ENCODE peak calls at places on chromosomes 16 and 17, in nine cellular contexts. One of them, this sample, is unnamed.

GRCh38 chr17:73325527-73325842 is 13.7 kb upstream of the CDC42EP4 start:
- DNase-seq in OCI-LY7: no peak
- DNase-seq in body of pancreas: no peak
- DNase-seq in lower lobe of right lung: no peak
- DNase-seq in heart right ventricle: no peak
- DNase-seq in CD4-positive, CD25-positive, alpha-beta regulatory T cell: no peak
- DNase-seq in astrocyte: no peak
- DNase-seq in hepatocyte: peak; percentile 76
- DNase-seq in cardiac muscle cell: peak; percentile 95
- DNase-seq in this sample: no peak

GRCh38 chr16:65576139-65576538 is 454.3 kb upstream of the CDH11 start:
- DNase-seq in OCI-LY7: no peak
- DNase-seq in body of pancreas: no peak
- DNase-seq in lower lobe of right lung: no peak
- DNase-seq in heart right ventricle: no peak
- DNase-seq in CD4-positive, CD25-positive, alpha-beta regulatory T cell: no peak
- DNase-seq in astrocyte: no peak
- DNase-seq in hepatocyte: no peak
- DNase-seq in cardiac muscle cell: no peak
- DNase-seq in this sample: no peak

GRCh38 chr16:28981517-28981916 is 3.3 kb upstream of the LAT start:
- DNase-seq in OCI-LY7: peak; percentile 39
- DNase-seq in body of pancreas: no peak
- DNase-seq in lower lobe of right lung: no peak
- DNase-seq in heart right ventricle: no peak
- DNase-seq in CD4-positive, CD25-positive, alpha-beta regulatory T cell: no peak
- DNase-seq in astrocyte: no peak
- DNase-seq in hepatocyte: no peak
- DNase-seq in cardiac muscle cell: no peak
- DNase-seq in this sample: peak; percentile 30

GRCh38 chr16:75580-76501 is 2.2 kb upstream of the MPG start:
- DNase-seq in OCI-LY7: peak; percentile 33
- DNase-seq in body of pancreas: peak; percentile 53
- DNase-seq in lower lobe of right lung: peak; percentile 84
- DNase-seq in heart right ventricle: peak; percentile 84
- DNase-seq in CD4-positive, CD25-positive, alpha-beta regulatory T cell: no peak
- DNase-seq in astrocyte: peak; percentile 67
- DNase-seq in hepatocyte: peak; percentile 87
- DNase-seq in cardiac muscle cell: peak; percentile 95
- DNase-seq in this sample: peak; percentile 69

GRCh38 chr16:88713568-88714419 is 7.5 kb downstream of the CTU2 start:
- DNase-seq in OCI-LY7: no peak
- DNase-seq in body of pancreas: no peak
- DNase-seq in lower lobe of right lung: no peak
- DNase-seq in heart right ventricle: no peak
- DNase-seq in CD4-positive, CD25-positive, alpha-beta regulatory T cell: no peak
- DNase-seq in astrocyte: no peak
- DNase-seq in hepatocyte: no peak
- DNase-seq in cardiac muscle cell: no peak
- DNase-seq in this sample: no peak

GRCh38 chr17:3598078-3598477 is 11.1 kb downstream of the TRPV1 start:
- DNase-seq in OCI-LY7: no peak
- DNase-seq in body of pancreas: no peak
- DNase-seq in lower lobe of right lung: no peak
- DNase-seq in heart right ventricle: no peak
- DNase-seq in CD4-positive, CD25-positive, alpha-beta regulatory T cell: no peak
- DNase-seq in astrocyte: no peak
- DNase-seq in hepatocyte: no peak
- DNase-seq in cardiac muscle cell: no peak
- DNase-seq in this sample: no peak

GRCh38 chr16:71474864-71475263 is 12.8 kb upstream of the ZNF23 start:
- DNase-seq in OCI-LY7: no peak
- DNase-seq in body of pancreas: no peak
- DNase-seq in lower lobe of right lung: no peak
- DNase-seq in heart right ventricle: no peak
- DNase-seq in CD4-positive, CD25-positive, alpha-beta regulatory T cell: no peak
- DNase-seq in astrocyte: peak; percentile 92
- DNase-seq in hepatocyte: no peak
- DNase-seq in cardiac muscle cell: peak; percentile 47
- DNase-seq in this sample: no peak

GRCh38 chr17:76134911-76135809 is 5.9 kb downstream of the FOXJ1 start:
- DNase-seq in OCI-LY7: no peak
- DNase-seq in body of pancreas: no peak
- DNase-seq in lower lobe of right lung: no peak
- DNase-seq in heart right ventricle: no peak
- DNase-seq in CD4-positive, CD25-positive, alpha-beta regulatory T cell: no peak
- DNase-seq in astrocyte: no peak
- DNase-seq in hepatocyte: no peak
- DNase-seq in cardiac muscle cell: no peak
- DNase-seq in this sample: no peak

GRCh38 chr17:32899240-32900013 is 22.5 kb upstream of the MYO1D start:
- DNase-seq in OCI-LY7: no peak
- DNase-seq in body of pancreas: no peak
- DNase-seq in lower lobe of right lung: no peak
- DNase-seq in heart right ventricle: no peak
- DNase-seq in CD4-positive, CD25-positive, alpha-beta regulatory T cell: no peak
- DNase-seq in astrocyte: no peak
- DNase-seq in hepatocyte: peak; percentile 10
- DNase-seq in cardiac muscle cell: no peak
- DNase-seq in this sample: no peak

GRCh38 chr17:68512967-68513474 is 791 bp downstream of the PRKAR1A start:
- DNase-seq in OCI-LY7: peak; percentile 33
- DNase-seq in body of pancreas: peak; percentile 17
- DNase-seq in lower lobe of right lung: no peak
- DNase-seq in heart right ventricle: no peak
- DNase-seq in CD4-positive, CD25-positive, alpha-beta regulatory T cell: no peak
- DNase-seq in astrocyte: peak; percentile 27
- DNase-seq in hepatocyte: peak; percentile 55
- DNase-seq in cardiac muscle cell: peak; percentile 67
- DNase-seq in this sample: no peak

GRCh38 chr17:50779747-50780363 is 12.5 kb upstream of the ANKRD40CL start:
- DNase-seq in OCI-LY7: no peak
- DNase-seq in body of pancreas: no peak
- DNase-seq in lower lobe of right lung: no peak
- DNase-seq in heart right ventricle: no peak
- DNase-seq in CD4-positive, CD25-positive, alpha-beta regulatory T cell: peak; percentile 39
- DNase-seq in astrocyte: no peak
- DNase-seq in hepatocyte: no peak
- DNase-seq in cardiac muscle cell: no peak
- DNase-seq in this sample: peak; percentile 81

GRCh38 chr17:41816637-41817320 is 4.0 kb downstream of the FKBP10 start:
- DNase-seq in OCI-LY7: no peak
- DNase-seq in body of pancreas: no peak
- DNase-seq in lower lobe of right lung: no peak
- DNase-seq in heart right ventricle: no peak
- DNase-seq in CD4-positive, CD25-positive, alpha-beta regulatory T cell: no peak
- DNase-seq in astrocyte: no peak
- DNase-seq in hepatocyte: no peak
- DNase-seq in cardiac muscle cell: no peak
- DNase-seq in this sample: no peak

DNA sequence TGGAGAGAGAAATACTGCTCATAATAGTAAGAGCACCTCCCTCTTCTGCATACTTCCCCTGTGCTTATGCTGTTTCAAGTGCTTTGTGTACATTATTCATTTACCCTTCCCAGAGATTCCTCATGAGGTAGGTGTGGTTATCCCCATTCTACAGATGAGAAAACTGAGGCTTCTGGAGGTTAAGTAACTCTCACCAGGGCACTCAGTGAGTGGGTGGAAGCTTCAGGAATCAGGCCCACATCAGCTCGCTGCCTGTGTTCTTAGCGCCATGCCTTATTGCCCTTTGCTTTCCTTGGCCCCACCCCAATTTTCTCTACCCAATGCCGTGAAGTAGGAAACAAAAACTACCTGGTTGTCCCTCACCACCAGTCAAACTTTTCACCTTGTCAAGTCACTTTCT is 18.1 kb upstream of the ITGB3 start:
- DNase-seq in OCI-LY7: no peak
- DNase-seq in body of pancreas: no peak
- DNase-seq in lower lobe of right lung: no peak
- DNase-seq in heart right ventricle: no peak
- DNase-seq in CD4-positive, CD25-positive, alpha-beta regulatory T cell: no peak
- DNase-seq in astrocyte: no peak
- DNase-seq in hepatocyte: no peak
- DNase-seq in cardiac muscle cell: no peak
- DNase-seq in this sample: no peak
- H3K4me3 ChIP-seq in OCI-LY7: no peak overlapping the region
- H3K4me3 ChIP-seq in body of pancreas: no peak overlapping the region
- H3K4me3 ChIP-seq in lower lobe of right lung: no peak overlapping the region
- H3K4me3 ChIP-seq in heart right ventricle: no peak overlapping the region
- H3K4me3 ChIP-seq in CD4-positive, CD25-positive, alpha-beta regulatory T cell: no peak overlapping the region
- H3K4me3 ChIP-seq in astrocyte: no peak overlapping the region
- H3K4me3 ChIP-seq in hepatocyte: no peak overlapping the region
- H3K4me3 ChIP-seq in cardiac muscle cell: no peak overlapping the region
- H3K4me3 ChIP-seq in this sample: no peak overlapping the region

DNA sequence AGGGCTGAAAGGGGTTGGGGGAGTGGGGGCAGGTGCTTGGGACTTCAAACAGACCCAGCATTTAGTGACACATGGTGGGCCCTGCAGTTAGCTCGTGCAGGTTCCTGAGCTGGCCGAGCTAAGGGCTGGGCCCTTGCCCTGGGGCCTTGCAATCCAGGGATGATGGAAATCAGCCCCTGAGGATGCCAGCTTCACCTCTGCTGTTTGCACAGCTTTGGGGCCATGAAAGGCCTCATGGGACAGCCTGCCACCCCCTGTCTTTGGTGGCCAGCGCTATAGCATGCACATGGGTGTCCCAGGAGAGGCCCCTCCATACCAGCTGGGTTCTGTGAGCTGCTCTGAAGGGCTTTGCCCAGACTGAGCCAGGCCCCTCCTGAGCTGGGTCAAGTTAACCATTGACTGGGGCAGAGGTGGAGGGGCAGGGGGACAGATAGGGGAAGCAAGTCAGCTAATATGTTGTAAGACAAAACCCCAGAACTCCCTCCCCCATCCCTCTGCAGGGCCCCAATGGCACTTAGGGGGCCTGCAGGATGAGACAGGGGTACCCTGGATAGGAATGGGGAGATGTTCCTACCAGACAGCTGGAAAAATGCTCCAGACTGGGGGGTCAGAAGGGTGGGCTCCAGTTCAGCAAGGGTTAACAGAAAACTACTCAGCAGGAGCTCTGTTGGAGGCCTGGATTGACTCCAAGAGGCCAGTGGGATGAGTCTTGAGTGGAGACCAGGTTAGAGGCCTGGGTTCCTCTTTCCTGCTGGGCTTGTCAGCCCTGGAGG is 679 bp downstream of the PRR15L start:
- DNase-seq in OCI-LY7: no peak
- DNase-seq in body of pancreas: peak; percentile 53
- DNase-seq in lower lobe of right lung: no peak
- DNase-seq in heart right ventricle: no peak
- DNase-seq in CD4-positive, CD25-positive, alpha-beta regulatory T cell: no peak
- DNase-seq in astrocyte: no peak
- DNase-seq in hepatocyte: peak; percentile 47
- DNase-seq in cardiac muscle cell: no peak
- DNase-seq in this sample: no peak
- H3K4me3 ChIP-seq in OCI-LY7: no peak overlapping the region
- H3K4me3 ChIP-seq in body of pancreas: peak overlapping the region; percentile 80
- H3K4me3 ChIP-seq in lower lobe of right lung: peak overlapping the region; percentile 61
- H3K4me3 ChIP-seq in heart right ventricle: no peak overlapping the region
- H3K4me3 ChIP-seq in CD4-positive, CD25-positive, alpha-beta regulatory T cell: no peak overlapping the region
- H3K4me3 ChIP-seq in astrocyte: no peak overlapping the region
- H3K4me3 ChIP-seq in hepatocyte: peak overlapping the region; percentile 79
- H3K4me3 ChIP-seq in cardiac muscle cell: no peak overlapping the region
- H3K4me3 ChIP-seq in this sample: no peak overlapping the region

DNA sequence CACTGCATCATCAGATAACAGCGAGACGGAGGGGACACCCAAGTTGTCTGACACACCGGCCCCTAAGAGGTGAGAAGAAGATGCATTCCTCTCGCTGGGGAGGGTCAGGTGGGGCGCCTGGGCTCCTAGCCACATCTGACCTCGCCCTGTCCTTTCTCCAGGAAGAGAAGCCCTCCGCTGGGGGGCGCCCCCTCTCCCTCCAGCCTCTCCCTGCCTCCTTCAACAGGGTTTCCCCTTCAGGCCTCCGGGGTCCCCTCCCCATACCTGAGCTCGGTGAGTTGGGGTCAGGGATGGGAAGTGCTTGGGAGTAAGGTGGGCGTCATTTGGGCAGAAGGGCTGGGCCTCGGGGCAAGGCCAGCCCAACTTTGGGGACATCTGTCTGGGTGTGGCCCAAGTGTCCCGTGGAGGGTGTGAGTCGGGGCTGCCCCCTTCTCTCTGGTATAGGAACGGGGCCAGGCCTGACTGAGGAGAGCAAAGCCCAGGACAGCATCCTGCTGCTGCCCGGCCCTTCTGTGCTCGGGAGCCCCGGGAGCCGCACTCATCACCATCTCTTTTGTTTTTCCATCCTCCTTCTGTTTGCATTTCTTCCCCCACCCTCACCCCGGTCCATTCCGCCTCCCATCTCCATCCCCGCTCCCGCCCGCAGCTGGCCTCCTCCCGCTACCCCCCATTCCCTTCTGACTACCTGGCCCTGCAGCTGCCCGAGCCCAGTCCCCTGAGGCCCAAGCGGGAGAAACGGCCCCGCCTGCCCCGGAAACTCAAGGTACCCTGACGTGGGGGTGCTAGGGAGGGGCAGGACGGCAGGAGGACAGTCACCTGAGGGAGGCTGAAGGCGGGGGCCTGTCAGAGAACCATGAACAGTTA is 5.0 kb downstream of the INO80E start:
- DNase-seq in OCI-LY7: no peak
- DNase-seq in body of pancreas: no peak
- DNase-seq in lower lobe of right lung: peak; percentile 33
- DNase-seq in heart right ventricle: no peak
- DNase-seq in CD4-positive, CD25-positive, alpha-beta regulatory T cell: no peak
- DNase-seq in astrocyte: no peak
- DNase-seq in hepatocyte: no peak
- DNase-seq in cardiac muscle cell: no peak
- DNase-seq in this sample: no peak
- H3K4me3 ChIP-seq in OCI-LY7: no peak overlapping the region
- H3K4me3 ChIP-seq in body of pancreas: no peak overlapping the region
- H3K4me3 ChIP-seq in lower lobe of right lung: no peak overlapping the region
- H3K4me3 ChIP-seq in heart right ventricle: no peak overlapping the region
- H3K4me3 ChIP-seq in CD4-positive, CD25-positive, alpha-beta regulatory T cell: no peak overlapping the region
- H3K4me3 ChIP-seq in astrocyte: no peak overlapping the region
- H3K4me3 ChIP-seq in hepatocyte: no peak overlapping the region
- H3K4me3 ChIP-seq in cardiac muscle cell: no peak overlapping the region
- H3K4me3 ChIP-seq in this sample: no peak overlapping the region

GRCh38 chr17:81037026-81037782 is 2.3 kb downstream of the BAIAP2 start:
- DNase-seq in OCI-LY7: no peak
- DNase-seq in body of pancreas: peak; percentile 67
- DNase-seq in lower lobe of right lung: peak; percentile 88
- DNase-seq in heart right ventricle: peak; percentile 71
- DNase-seq in CD4-positive, CD25-positive, alpha-beta regulatory T cell: no peak
- DNase-seq in astrocyte: no peak
- DNase-seq in hepatocyte: no peak
- DNase-seq in cardiac muscle cell: no peak
- DNase-seq in this sample: no peak
- H3K4me3 ChIP-seq in OCI-LY7: no peak overlapping the region
- H3K4me3 ChIP-seq in body of pancreas: no peak overlapping the region
- H3K4me3 ChIP-seq in lower lobe of right lung: peak overlapping the region; percentile 62
- H3K4me3 ChIP-seq in heart right ventricle: no peak overlapping the region
- H3K4me3 ChIP-seq in CD4-positive, CD25-positive, alpha-beta regulatory T cell: no peak overlapping the region
- H3K4me3 ChIP-seq in astrocyte: peak overlapping the region; percentile 68
- H3K4me3 ChIP-seq in hepatocyte: no peak overlapping the region
- H3K4me3 ChIP-seq in cardiac muscle cell: no peak overlapping the region
- H3K4me3 ChIP-seq in this sample: no peak overlapping the region

This sample was measured in Jurkat, Clone E6-1.